ENCODE peak calls at places on chromosome 21, in nine cellular contexts. One of them, this sample, is unnamed.

GRCh38 chr21:29155933-29156260 is 25.5 kb downstream of the MAP3K7CL start:
- DNase-seq in MM.1S: no peak
- DNase-seq in choroid plexus epithelial cell: no peak
- DNase-seq in Peyer's patch: no peak
- DNase-seq in fibroblast of pulmonary artery: no peak
- DNase-seq in PC-9: no peak
- DNase-seq in right cardiac atrium: no peak
- DNase-seq in GM12865: no peak
- DNase-seq in BJ: no peak
- DNase-seq in this sample: no peak

GRCh38 chr21:28608646-28609045 is 384.0 kb downstream of the LTN1 start:
- DNase-seq in MM.1S: no peak
- DNase-seq in choroid plexus epithelial cell: no peak
- DNase-seq in Peyer's patch: no peak
- DNase-seq in fibroblast of pulmonary artery: no peak
- DNase-seq in PC-9: no peak
- DNase-seq in right cardiac atrium: peak
- DNase-seq in GM12865: no peak
- DNase-seq in BJ: no peak
- DNase-seq in this sample: no peak

GRCh38 chr21:17921579-17922530 is 102.7 kb upstream of the C21orf91 start:
- DNase-seq in MM.1S: no peak
- DNase-seq in choroid plexus epithelial cell: peak
- DNase-seq in Peyer's patch: no peak
- DNase-seq in fibroblast of pulmonary artery: peak
- DNase-seq in PC-9: no peak
- DNase-seq in right cardiac atrium: no peak
- DNase-seq in GM12865: no peak
- DNase-seq in BJ: peak
- DNase-seq in this sample: peak

GRCh38 chr21:21897275-21897883 is 899.2 kb downstream of the NCAM2 start:
- DNase-seq in MM.1S: no peak
- DNase-seq in choroid plexus epithelial cell: no peak
- DNase-seq in Peyer's patch: no peak
- DNase-seq in fibroblast of pulmonary artery: no peak
- DNase-seq in PC-9: no peak
- DNase-seq in right cardiac atrium: no peak
- DNase-seq in GM12865: no peak
- DNase-seq in BJ: no peak
- DNase-seq in this sample: no peak

GRCh38 chr21:25578070-25578961 is 29.0 kb downstream of the MRPL39 start:
- DNase-seq in MM.1S: no peak
- DNase-seq in choroid plexus epithelial cell: no peak
- DNase-seq in Peyer's patch: no peak
- DNase-seq in fibroblast of pulmonary artery: no peak
- DNase-seq in PC-9: no peak
- DNase-seq in right cardiac atrium: no peak
- DNase-seq in GM12865: peak
- DNase-seq in BJ: no peak
- DNase-seq in this sample: no peak

GRCh38 chr21:39313042-39313456 is 383 bp downstream of the BRWD1 start:
- DNase-seq in MM.1S: no peak
- DNase-seq in choroid plexus epithelial cell: no peak
- DNase-seq in Peyer's patch: peak
- DNase-seq in fibroblast of pulmonary artery: no peak
- DNase-seq in PC-9: no peak
- DNase-seq in right cardiac atrium: peak
- DNase-seq in GM12865: peak
- DNase-seq in BJ: no peak
- DNase-seq in this sample: no peak

GRCh38 chr21:16302851-16303282 is 573.1 kb downstream of the USP25 start:
- DNase-seq in MM.1S: no peak
- DNase-seq in choroid plexus epithelial cell: peak
- DNase-seq in Peyer's patch: no peak
- DNase-seq in fibroblast of pulmonary artery: peak
- DNase-seq in PC-9: no peak
- DNase-seq in right cardiac atrium: peak
- DNase-seq in GM12865: no peak
- DNase-seq in BJ: no peak
- DNase-seq in this sample: no peak

GRCh38 chr21:29053656-29054055 is 19.8 kb downstream of the CCT8 start:
- DNase-seq in MM.1S: no peak
- DNase-seq in choroid plexus epithelial cell: peak
- DNase-seq in Peyer's patch: no peak
- DNase-seq in fibroblast of pulmonary artery: no peak
- DNase-seq in PC-9: no peak
- DNase-seq in right cardiac atrium: no peak
- DNase-seq in GM12865: no peak
- DNase-seq in BJ: no peak
- DNase-seq in this sample: no peak

GRCh38 chr21:17667256-17667655 is 54.6 kb upstream of the BTG3 start:
- DNase-seq in MM.1S: no peak
- DNase-seq in choroid plexus epithelial cell: no peak
- DNase-seq in Peyer's patch: no peak
- DNase-seq in fibroblast of pulmonary artery: no peak
- DNase-seq in PC-9: no peak
- DNase-seq in right cardiac atrium: no peak
- DNase-seq in GM12865: no peak
- DNase-seq in BJ: no peak
- DNase-seq in this sample: no peak

GRCh38 chr21:45105906-45106485 is 31.6 kb downstream of the ADARB1 start:
- DNase-seq in MM.1S: no peak
- DNase-seq in choroid plexus epithelial cell: no peak
- DNase-seq in Peyer's patch: no peak
- DNase-seq in fibroblast of pulmonary artery: no peak
- DNase-seq in PC-9: no peak
- DNase-seq in right cardiac atrium: no peak
- DNase-seq in GM12865: no peak
- DNase-seq in BJ: no peak
- DNase-seq in this sample: no peak

GRCh38 chr21:29326914-29327554 is 28.3 kb downstream of the BACH1 start:
- DNase-seq in MM.1S: no peak
- DNase-seq in choroid plexus epithelial cell: no peak
- DNase-seq in Peyer's patch: no peak
- DNase-seq in fibroblast of pulmonary artery: no peak
- DNase-seq in PC-9: no peak
- DNase-seq in right cardiac atrium: no peak
- DNase-seq in GM12865: peak
- DNase-seq in BJ: no peak
- DNase-seq in this sample: no peak

GRCh38 chr21:29626787-29627470 is 312.9 kb downstream of the GRIK1 start:
- DNase-seq in MM.1S: no peak
- DNase-seq in choroid plexus epithelial cell: peak
- DNase-seq in Peyer's patch: no peak
- DNase-seq in fibroblast of pulmonary artery: no peak
- DNase-seq in PC-9: no peak
- DNase-seq in right cardiac atrium: no peak
- DNase-seq in GM12865: no peak
- DNase-seq in BJ: peak
- DNase-seq in this sample: no peak

GRCh38 chr21:46500224-46500861 is 41.7 kb downstream of the DIP2A start:
- DNase-seq in MM.1S: peak
- DNase-seq in choroid plexus epithelial cell: peak
- DNase-seq in Peyer's patch: no peak
- DNase-seq in fibroblast of pulmonary artery: peak
- DNase-seq in PC-9: peak
- DNase-seq in right cardiac atrium: no peak
- DNase-seq in GM12865: peak
- DNase-seq in BJ: no peak
- DNase-seq in this sample: peak

GRCh38 chr21:44434936-44435635 is 20.2 kb upstream of the LRRC3 start:
- DNase-seq in MM.1S: no peak
- DNase-seq in choroid plexus epithelial cell: no peak
- DNase-seq in Peyer's patch: peak
- DNase-seq in fibroblast of pulmonary artery: no peak
- DNase-seq in PC-9: no peak
- DNase-seq in right cardiac atrium: peak
- DNase-seq in GM12865: no peak
- DNase-seq in BJ: no peak
- DNase-seq in this sample: no peak

GRCh38 chr21:25994758-25995163 is 175.8 kb downstream of the APP start:
- DNase-seq in MM.1S: no peak
- DNase-seq in choroid plexus epithelial cell: no peak
- DNase-seq in Peyer's patch: no peak
- DNase-seq in fibroblast of pulmonary artery: no peak
- DNase-seq in PC-9: no peak
- DNase-seq in right cardiac atrium: no peak
- DNase-seq in GM12865: no peak
- DNase-seq in BJ: no peak
- DNase-seq in this sample: no peak

GRCh38 chr21:46126321-46127238 is 28.7 kb downstream of the COL6A2 start:
- DNase-seq in MM.1S: no peak
- DNase-seq in choroid plexus epithelial cell: no peak
- DNase-seq in Peyer's patch: peak
- DNase-seq in fibroblast of pulmonary artery: no peak
- DNase-seq in PC-9: no peak
- DNase-seq in right cardiac atrium: peak
- DNase-seq in GM12865: no peak
- DNase-seq in BJ: no peak
- DNase-seq in this sample: no peak

GRCh38 chr21:29232601-29233541 is 65.9 kb upstream of the BACH1 start:
- DNase-seq in MM.1S: no peak
- DNase-seq in choroid plexus epithelial cell: peak
- DNase-seq in Peyer's patch: no peak
- DNase-seq in fibroblast of pulmonary artery: peak
- DNase-seq in PC-9: peak
- DNase-seq in right cardiac atrium: no peak
- DNase-seq in GM12865: peak
- DNase-seq in BJ: no peak
- DNase-seq in this sample: peak

GRCh38 chr21:45560106-45561021 is 18.1 kb upstream of the SLC19A1 start:
- DNase-seq in MM.1S: no peak
- DNase-seq in choroid plexus epithelial cell: no peak
- DNase-seq in Peyer's patch: peak
- DNase-seq in fibroblast of pulmonary artery: no peak
- DNase-seq in PC-9: no peak
- DNase-seq in right cardiac atrium: peak
- DNase-seq in GM12865: no peak
- DNase-seq in BJ: no peak
- DNase-seq in this sample: no peak

GRCh38 chr21:27268290-27268689 is 301.4 kb upstream of the ADAMTS5 start:
- DNase-seq in MM.1S: no peak
- DNase-seq in choroid plexus epithelial cell: peak
- DNase-seq in Peyer's patch: no peak
- DNase-seq in fibroblast of pulmonary artery: peak
- DNase-seq in PC-9: no peak
- DNase-seq in right cardiac atrium: no peak
- DNase-seq in GM12865: no peak
- DNase-seq in BJ: peak
- DNase-seq in this sample: no peak
- H3K4me3 ChIP-seq in MM.1S: no peak
- H3K4me3 ChIP-seq in choroid plexus epithelial cell: no peak
- H3K4me3 ChIP-seq in Peyer's patch: no peak
- H3K4me3 ChIP-seq in fibroblast of pulmonary artery: no peak
- H3K4me3 ChIP-seq in PC-9: no peak
- H3K4me3 ChIP-seq in right cardiac atrium: no peak
- H3K4me3 ChIP-seq in GM12865: no peak
- H3K4me3 ChIP-seq in BJ: no peak
- H3K4me3 ChIP-seq in this sample: no peak

GRCh38 chr21:37146320-37147225 is 73.5 kb downstream of the TTC3 start:
- DNase-seq in MM.1S: no peak
- DNase-seq in choroid plexus epithelial cell: peak
- DNase-seq in Peyer's patch: no peak
- DNase-seq in fibroblast of pulmonary artery: peak
- DNase-seq in PC-9: no peak
- DNase-seq in right cardiac atrium: no peak
- DNase-seq in GM12865: peak
- DNase-seq in BJ: no peak
- DNase-seq in this sample: no peak

GRCh38 chr21:37153193-37153934 is 80.3 kb downstream of the TTC3 start:
- DNase-seq in MM.1S: no peak
- DNase-seq in choroid plexus epithelial cell: peak
- DNase-seq in Peyer's patch: no peak
- DNase-seq in fibroblast of pulmonary artery: peak
- DNase-seq in PC-9: no peak
- DNase-seq in right cardiac atrium: peak
- DNase-seq in GM12865: no peak
- DNase-seq in BJ: peak
- DNase-seq in this sample: no peak

GRCh38 chr21:37153935-37154350 is 80.9 kb downstream of the TTC3 start:
- DNase-seq in MM.1S: no peak
- DNase-seq in choroid plexus epithelial cell: peak
- DNase-seq in Peyer's patch: peak
- DNase-seq in fibroblast of pulmonary artery: peak
- DNase-seq in PC-9: no peak
- DNase-seq in right cardiac atrium: peak
- DNase-seq in GM12865: no peak
- DNase-seq in BJ: no peak
- DNase-seq in this sample: no peak

GRCh38 chr21:37145635-37146111 is 72.6 kb downstream of the TTC3 start:
- DNase-seq in MM.1S: no peak
- DNase-seq in choroid plexus epithelial cell: peak
- DNase-seq in Peyer's patch: no peak
- DNase-seq in fibroblast of pulmonary artery: no peak
- DNase-seq in PC-9: no peak
- DNase-seq in right cardiac atrium: no peak
- DNase-seq in GM12865: no peak
- DNase-seq in BJ: no peak
- DNase-seq in this sample: no peak

GRCh38 chr21:37149411-37149810 is 76.4 kb downstream of the TTC3 start:
- DNase-seq in MM.1S: no peak
- DNase-seq in choroid plexus epithelial cell: peak
- DNase-seq in Peyer's patch: no peak
- DNase-seq in fibroblast of pulmonary artery: peak
- DNase-seq in PC-9: no peak
- DNase-seq in right cardiac atrium: no peak
- DNase-seq in GM12865: no peak
- DNase-seq in BJ: peak
- DNase-seq in this sample: no peak
- H3K4me3 ChIP-seq in MM.1S: no peak
- H3K4me3 ChIP-seq in choroid plexus epithelial cell: no peak
- H3K4me3 ChIP-seq in Peyer's patch: no peak
- H3K4me3 ChIP-seq in fibroblast of pulmonary artery: no peak
- H3K4me3 ChIP-seq in PC-9: no peak
- H3K4me3 ChIP-seq in right cardiac atrium: no peak
- H3K4me3 ChIP-seq in GM12865: no peak
- H3K4me3 ChIP-seq in BJ: no peak
- H3K4me3 ChIP-seq in this sample: no peak

DNA sequence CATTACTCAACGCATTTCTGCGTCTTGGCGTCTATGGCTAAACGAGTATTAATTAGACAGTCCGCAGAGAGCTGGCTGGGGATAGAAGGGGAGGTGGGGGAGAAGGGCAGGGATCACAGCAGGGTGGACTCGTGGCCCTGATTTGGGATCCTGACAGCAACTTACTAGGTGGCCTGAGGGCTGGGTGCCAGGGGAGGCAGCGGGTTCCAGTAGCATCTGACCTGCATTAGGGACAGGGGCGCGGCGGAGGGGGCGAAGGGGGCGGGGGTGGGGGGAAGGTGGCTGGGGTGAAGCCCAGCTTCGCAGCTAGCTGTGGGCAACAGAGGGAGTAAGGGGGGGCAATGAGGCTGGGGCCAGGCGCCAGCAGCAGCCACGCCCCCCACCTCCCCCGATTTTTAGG is 1.0 kb upstream of the BACE2 start:
- DNase-seq in MM.1S: no peak
- DNase-seq in choroid plexus epithelial cell: no peak
- DNase-seq in Peyer's patch: no peak
- DNase-seq in fibroblast of pulmonary artery: no peak
- DNase-seq in PC-9: no peak
- DNase-seq in right cardiac atrium: peak
- DNase-seq in GM12865: no peak
- DNase-seq in BJ: no peak
- DNase-seq in this sample: no peak
- H3K4me3 ChIP-seq in MM.1S: no peak
- H3K4me3 ChIP-seq in choroid plexus epithelial cell: peak
- H3K4me3 ChIP-seq in Peyer's patch: peak
- H3K4me3 ChIP-seq in fibroblast of pulmonary artery: peak
- H3K4me3 ChIP-seq in PC-9: peak
- H3K4me3 ChIP-seq in right cardiac atrium: peak
- H3K4me3 ChIP-seq in GM12865: peak
- H3K4me3 ChIP-seq in BJ: peak
- H3K4me3 ChIP-seq in this sample: peak

GRCh38 chr21:31813873-31814272 is 58.9 kb upstream of the HUNK start:
- DNase-seq in MM.1S: no peak
- DNase-seq in choroid plexus epithelial cell: no peak
- DNase-seq in Peyer's patch: no peak
- DNase-seq in fibroblast of pulmonary artery: no peak
- DNase-seq in PC-9: no peak
- DNase-seq in right cardiac atrium: no peak
- DNase-seq in GM12865: no peak
- DNase-seq in BJ: no peak
- DNase-seq in this sample: no peak
- H3K4me3 ChIP-seq in MM.1S: no peak
- H3K4me3 ChIP-seq in choroid plexus epithelial cell: no peak
- H3K4me3 ChIP-seq in Peyer's patch: no peak
- H3K4me3 ChIP-seq in fibroblast of pulmonary artery: no peak
- H3K4me3 ChIP-seq in PC-9: no peak
- H3K4me3 ChIP-seq in right cardiac atrium: no peak
- H3K4me3 ChIP-seq in GM12865: no peak
- H3K4me3 ChIP-seq in BJ: no peak
- H3K4me3 ChIP-seq in this sample: no peak